ENCODE peak calls at places on chromosomes 5 and 9, in six cellular contexts. N is activated B cell treated with CpG ODN at 0.5 μM for 24 hours, A is amniotic epithelial cell, I is HAP-1, T is mucosa of gallbladder, K is memory B cell. B is an unnamed sample.

GRCh38 chr9:109908459-109909390 is 128.7 kb downstream of the PALM2AKAP2 start:
- DNase-seq in I (no peak), A (peak), N (no peak), K (peak), T (no peak), B (no peak)

GRCh38 chr9:7536310-7536939 is 263.2 kb downstream of the DMAC1 start:
- DNase-seq in N (no peak), K (no peak), A (peak), I (peak), T (peak), B (peak)

GRCh38 chr9:113477661-113478060 is 14.1 kb downstream of the RGS3 start:
- DNase-seq in N (no peak), A (no peak), I (no peak), T (no peak), K (no peak), B (no peak)

GRCh38 chr9:34540826-34541225 is 18.0 kb upstream of the ENHO start:
- DNase-seq in T (peak), I (peak), A (peak), N (no peak), K (no peak), B (no peak)

GRCh38 chr5:96816430-96816939 is 8.7 kb upstream of the ERAP1 start:
- DNase-seq in A (no peak), N (no peak), I (peak), K (peak), T (no peak), B (peak)

GRCh38 chr9:122100756-122101155 is 7.6 kb upstream of the TTLL11 start:
- DNase-seq in I (no peak), N (no peak), K (no peak), A (no peak), T (no peak), B (no peak)

GRCh38 chr5:149775785-149776184 is 45.7 kb downstream of the PPARGC1B start:
- DNase-seq in T (no peak), A (no peak), K (no peak), N (no peak), I (peak), B (no peak)

GRCh38 chr5:74454263-74455030 is 186.1 kb downstream of the ENC1 start:
- DNase-seq in K (no peak), I (no peak), T (no peak), N (no peak), A (no peak), B (no peak)

GRCh38 chr5:15995206-15996052 is 184.2 kb downstream of the MARCHF11 start:
- DNase-seq in I (peak), T (no peak), N (no peak), A (peak), K (no peak), B (peak)

GRCh38 chr9:19049872-19050636 is 827 bp downstream of the RRAGA start:
- DNase-seq in A (peak), K (no peak), N (no peak), I (peak), T (no peak), B (no peak)

GRCh38 chr5:133461796-133462516 is 150.4 kb downstream of the FSTL4 start:
- DNase-seq in K (no peak), A (no peak), N (no peak), I (no peak), T (no peak), B (no peak)

GRCh38 chr9:127549771-127550170 is 62.3 kb upstream of the STXBP1 start:
- DNase-seq in A (no peak), I (no peak), N (no peak), K (no peak), T (no peak), B (no peak)

GRCh38 chr5:110510146-110510545 is 216.3 kb downstream of the TMEM232 start:
- DNase-seq in N (no peak), T (no peak), A (no peak), K (no peak), I (no peak), B (no peak)

GRCh38 chr9:96071245-96072124 is 196.0 kb downstream of the ERCC6L2 start:
- DNase-seq in N (no peak), I (peak), T (no peak), A (peak), K (no peak), B (peak)

GRCh38 chr5:175115831-175116230 is 328.2 kb downstream of the DRD1 start:
- DNase-seq in A (no peak), K (no peak), T (no peak), N (no peak), I (no peak), B (no peak)

GRCh38 chr9:109880276-109881169 is 100.5 kb downstream of the PALM2AKAP2 start:
- DNase-seq in T (no peak), A (peak), K (peak), I (peak), N (peak), B (peak)

GRCh38 chr5:124480022-124480421 is 266.4 kb downstream of the ZNF608 start:
- DNase-seq in K (no peak), N (no peak), I (no peak), T (no peak), A (no peak), B (no peak)

GRCh38 chr5:76294573-76294972 is 108.5 kb upstream of the IQGAP2 start:
- DNase-seq in T (no peak), K (no peak), I (no peak), A (no peak), N (no peak), B (no peak)

GRCh38 chr5:73066466-73066865 is 53.9 kb upstream of the TMEM171 start:
- DNase-seq in T (no peak), A (peak), N (no peak), I (no peak), K (no peak), B (no peak)

GRCh38 chr9:116944714-116945534 is 257.8 kb downstream of the TRIM32 start:
- DNase-seq in N (no peak), K (no peak), T (no peak), A (no peak), I (no peak), B (no peak)

GRCh38 chr9:95440447-95440846 is 76.3 kb downstream of the PTCH1 start:
- DNase-seq in N (no peak), A (no peak), I (no peak), K (no peak), T (no peak), B (no peak)

GRCh38 chr9:38026021-38026809 is 42.8 kb downstream of the SHB start:
- DNase-seq in K (no peak), T (no peak), I (no peak), A (peak), N (no peak), B (no peak)

GRCh38 chr9:136668983-136669790 is 6.5 kb downstream of the EGFL7 start:
- DNase-seq in K (no peak), T (no peak), I (peak), N (no peak), A (no peak), B (no peak)

GRCh38 chr5:43298459-43298858 is 14.8 kb downstream of the HMGCS1 start:
- DNase-seq in A (no peak), K (no peak), T (no peak), N (no peak), I (no peak), B (no peak)

GRCh38 chr5:82551220-82551619 is 273.1 kb upstream of the RPS23 start:
- DNase-seq in T (no peak), K (no peak), A (no peak), I (no peak), N (no peak), B (no peak)

GRCh38 chr5:55377810-55378209 is 70.0 kb downstream of the MTREX start:
- DNase-seq in K (no peak), N (no peak), I (no peak), T (no peak), A (no peak), B (no peak)